ENCODE peak calls at places on chromosome 20, in four cellular contexts. One of them, this sample, is unnamed.

GRCh38 chr20:62707281-62707941 is 1.2 kb upstream of the NTSR1 start:
- DNase-seq in breast epithelium: no peak
- DNase-seq in stimulated activated CD8-positive, alpha-beta memory T cell treated with anti-CD3 and anti-CD28 coated beads, Interleukin-4, amount 100 ng/mL, for 1 hour: no peak
- DNase-seq in hypothalamus: no peak
- DNase-seq in this sample: no peak

GRCh38 chr20:5234978-5235377 is 81.8 kb downstream of the PROKR2 start:
- DNase-seq in breast epithelium: no peak
- DNase-seq in stimulated activated CD8-positive, alpha-beta memory T cell treated with anti-CD3 and anti-CD28 coated beads, Interleukin-4, amount 100 ng/mL, for 1 hour: no peak
- DNase-seq in hypothalamus: no peak
- DNase-seq in this sample: no peak

GRCh38 chr20:11159728-11160127 is 485.9 kb upstream of the JAG1 start:
- DNase-seq in breast epithelium: no peak
- DNase-seq in stimulated activated CD8-positive, alpha-beta memory T cell treated with anti-CD3 and anti-CD28 coated beads, Interleukin-4, amount 100 ng/mL, for 1 hour: no peak
- DNase-seq in hypothalamus: peak; percentile 8
- DNase-seq in this sample: peak; percentile 44

GRCh38 chr20:16061394-16061793 is 511.9 kb downstream of the KIF16B start:
- DNase-seq in breast epithelium: no peak
- DNase-seq in stimulated activated CD8-positive, alpha-beta memory T cell treated with anti-CD3 and anti-CD28 coated beads, Interleukin-4, amount 100 ng/mL, for 1 hour: no peak
- DNase-seq in hypothalamus: no peak
- DNase-seq in this sample: no peak

GRCh38 chr20:30599990-30600389 is 657.5 kb upstream of the DEFB115 start:
- DNase-seq in breast epithelium: no peak
- DNase-seq in stimulated activated CD8-positive, alpha-beta memory T cell treated with anti-CD3 and anti-CD28 coated beads, Interleukin-4, amount 100 ng/mL, for 1 hour: no peak
- DNase-seq in hypothalamus: no peak
- DNase-seq in this sample: no peak

GRCh38 chr20:23596856-23597255 is 8.9 kb downstream of the CST9 start:
- DNase-seq in breast epithelium: no peak
- DNase-seq in stimulated activated CD8-positive, alpha-beta memory T cell treated with anti-CD3 and anti-CD28 coated beads, Interleukin-4, amount 100 ng/mL, for 1 hour: no peak
- DNase-seq in hypothalamus: no peak
- DNase-seq in this sample: no peak

GRCh38 chr20:48686238-48687096 is 141.3 kb downstream of the PREX1 start:
- DNase-seq in breast epithelium: no peak
- DNase-seq in stimulated activated CD8-positive, alpha-beta memory T cell treated with anti-CD3 and anti-CD28 coated beads, Interleukin-4, amount 100 ng/mL, for 1 hour: no peak
- DNase-seq in hypothalamus: no peak
- DNase-seq in this sample: no peak

GRCh38 chr20:18007534-18008292 is 38.9 kb downstream of the MGME1 start:
- DNase-seq in breast epithelium: no peak
- DNase-seq in stimulated activated CD8-positive, alpha-beta memory T cell treated with anti-CD3 and anti-CD28 coated beads, Interleukin-4, amount 100 ng/mL, for 1 hour: no peak
- DNase-seq in hypothalamus: no peak
- DNase-seq in this sample: no peak

GRCh38 chr20:48831702-48832422 is 4.1 kb upstream of the PREX1 start:
- DNase-seq in breast epithelium: no peak
- DNase-seq in stimulated activated CD8-positive, alpha-beta memory T cell treated with anti-CD3 and anti-CD28 coated beads, Interleukin-4, amount 100 ng/mL, for 1 hour: no peak
- DNase-seq in hypothalamus: peak; percentile 44
- DNase-seq in this sample: no peak

GRCh38 chr20:24683676-24684075 is 214.2 kb downstream of the SYNDIG1 start:
- DNase-seq in breast epithelium: no peak
- DNase-seq in stimulated activated CD8-positive, alpha-beta memory T cell treated with anti-CD3 and anti-CD28 coated beads, Interleukin-4, amount 100 ng/mL, for 1 hour: no peak
- DNase-seq in hypothalamus: no peak
- DNase-seq in this sample: no peak

GRCh38 chr20:10609276-10609675 is 64.5 kb downstream of the JAG1 start:
- DNase-seq in breast epithelium: no peak
- DNase-seq in stimulated activated CD8-positive, alpha-beta memory T cell treated with anti-CD3 and anti-CD28 coated beads, Interleukin-4, amount 100 ng/mL, for 1 hour: no peak
- DNase-seq in hypothalamus: no peak
- DNase-seq in this sample: no peak

GRCh38 chr20:43015566-43015965 is 174.1 kb downstream of the PTPRT start:
- DNase-seq in breast epithelium: no peak
- DNase-seq in stimulated activated CD8-positive, alpha-beta memory T cell treated with anti-CD3 and anti-CD28 coated beads, Interleukin-4, amount 100 ng/mL, for 1 hour: no peak
- DNase-seq in hypothalamus: no peak
- DNase-seq in this sample: no peak

GRCh38 chr20:36717657-36718056 is 28.2 kb downstream of the NDRG3 start:
- DNase-seq in breast epithelium: no peak
- DNase-seq in stimulated activated CD8-positive, alpha-beta memory T cell treated with anti-CD3 and anti-CD28 coated beads, Interleukin-4, amount 100 ng/mL, for 1 hour: no peak
- DNase-seq in hypothalamus: no peak
- DNase-seq in this sample: no peak

GRCh38 chr20:40323411-40323810 is 365.6 kb downstream of the MAFB start:
- DNase-seq in breast epithelium: no peak
- DNase-seq in stimulated activated CD8-positive, alpha-beta memory T cell treated with anti-CD3 and anti-CD28 coated beads, Interleukin-4, amount 100 ng/mL, for 1 hour: no peak
- DNase-seq in hypothalamus: no peak
- DNase-seq in this sample: no peak

GRCh38 chr20:642398-643174 is 10.4 kb downstream of the SRXN1 start:
- DNase-seq in breast epithelium: no peak
- DNase-seq in stimulated activated CD8-positive, alpha-beta memory T cell treated with anti-CD3 and anti-CD28 coated beads, Interleukin-4, amount 100 ng/mL, for 1 hour: no peak
- DNase-seq in hypothalamus: no peak
- DNase-seq in this sample: no peak

GRCh38 chr20:33689973-33690372 is 3.8 kb upstream of the E2F1 start:
- DNase-seq in breast epithelium: no peak
- DNase-seq in stimulated activated CD8-positive, alpha-beta memory T cell treated with anti-CD3 and anti-CD28 coated beads, Interleukin-4, amount 100 ng/mL, for 1 hour: no peak
- DNase-seq in hypothalamus: no peak
- DNase-seq in this sample: peak; percentile 31

GRCh38 chr20:49052334-49052733 is 6.2 kb downstream of the CSE1L start:
- DNase-seq in breast epithelium: no peak
- DNase-seq in stimulated activated CD8-positive, alpha-beta memory T cell treated with anti-CD3 and anti-CD28 coated beads, Interleukin-4, amount 100 ng/mL, for 1 hour: no peak
- DNase-seq in hypothalamus: no peak
- DNase-seq in this sample: no peak

GRCh38 chr20:23643665-23644064 is 5.9 kb upstream of the CST3 start:
- DNase-seq in breast epithelium: no peak
- DNase-seq in stimulated activated CD8-positive, alpha-beta memory T cell treated with anti-CD3 and anti-CD28 coated beads, Interleukin-4, amount 100 ng/mL, for 1 hour: no peak
- DNase-seq in hypothalamus: no peak
- DNase-seq in this sample: no peak

GRCh38 chr20:1628621-1629020 is 8.8 kb upstream of the SIRPB1 start:
- DNase-seq in breast epithelium: no peak
- DNase-seq in stimulated activated CD8-positive, alpha-beta memory T cell treated with anti-CD3 and anti-CD28 coated beads, Interleukin-4, amount 100 ng/mL, for 1 hour: no peak
- DNase-seq in hypothalamus: no peak
- DNase-seq in this sample: no peak

GRCh38 chr20:45867811-45868176 is 10.4 kb downstream of the ZSWIM3 start:
- DNase-seq in breast epithelium: no peak
- DNase-seq in stimulated activated CD8-positive, alpha-beta memory T cell treated with anti-CD3 and anti-CD28 coated beads, Interleukin-4, amount 100 ng/mL, for 1 hour: no peak
- DNase-seq in hypothalamus: no peak
- DNase-seq in this sample: no peak

GRCh38 chr20:59810376-59811187 is 122.9 kb downstream of the SYCP2 start:
- DNase-seq in breast epithelium: no peak
- DNase-seq in stimulated activated CD8-positive, alpha-beta memory T cell treated with anti-CD3 and anti-CD28 coated beads, Interleukin-4, amount 100 ng/mL, for 1 hour: no peak
- DNase-seq in hypothalamus: no peak
- DNase-seq in this sample: no peak

GRCh38 chr20:15756001-15756400 is 817.2 kb downstream of the KIF16B start:
- DNase-seq in breast epithelium: no peak
- DNase-seq in stimulated activated CD8-positive, alpha-beta memory T cell treated with anti-CD3 and anti-CD28 coated beads, Interleukin-4, amount 100 ng/mL, for 1 hour: no peak
- DNase-seq in hypothalamus: no peak
- DNase-seq in this sample: no peak

GRCh38 chr20:61118429-61119224 is 133.4 kb upstream of the CDH4 start:
- DNase-seq in breast epithelium: no peak
- DNase-seq in stimulated activated CD8-positive, alpha-beta memory T cell treated with anti-CD3 and anti-CD28 coated beads, Interleukin-4, amount 100 ng/mL, for 1 hour: no peak
- DNase-seq in hypothalamus: no peak
- DNase-seq in this sample: no peak

GRCh38 chr20:59013959-59014608 is 5.1 kb upstream of the TUBB1 start:
- DNase-seq in breast epithelium: no peak
- DNase-seq in stimulated activated CD8-positive, alpha-beta memory T cell treated with anti-CD3 and anti-CD28 coated beads, Interleukin-4, amount 100 ng/mL, for 1 hour: no peak
- DNase-seq in hypothalamus: no peak
- DNase-seq in this sample: no peak

GRCh38 chr20:64111841-64112641 is 4.7 kb upstream of the NPBWR2 start:
- DNase-seq in breast epithelium: peak; percentile 47
- DNase-seq in stimulated activated CD8-positive, alpha-beta memory T cell treated with anti-CD3 and anti-CD28 coated beads, Interleukin-4, amount 100 ng/mL, for 1 hour: no peak
- DNase-seq in hypothalamus: no peak
- DNase-seq in this sample: no peak

GRCh38 chr20:21371193-21371592 is 26.1 kb downstream of the NKX2-4 start:
- DNase-seq in breast epithelium: no peak
- DNase-seq in stimulated activated CD8-positive, alpha-beta memory T cell treated with anti-CD3 and anti-CD28 coated beads, Interleukin-4, amount 100 ng/mL, for 1 hour: no peak
- DNase-seq in hypothalamus: no peak
- DNase-seq in this sample: no peak

GRCh38 chr20:63166423-63167020 is 49.4 kb downstream of the YTHDF1 start:
- DNase-seq in breast epithelium: no peak
- DNase-seq in stimulated activated CD8-positive, alpha-beta memory T cell treated with anti-CD3 and anti-CD28 coated beads, Interleukin-4, amount 100 ng/mL, for 1 hour: no peak
- DNase-seq in hypothalamus: no peak
- DNase-seq in this sample: no peak

GRCh38 chr20:37902504-37903313 is at the start of gene VSTM2L:
- DNase-seq in breast epithelium: no peak
- DNase-seq in stimulated activated CD8-positive, alpha-beta memory T cell treated with anti-CD3 and anti-CD28 coated beads, Interleukin-4, amount 100 ng/mL, for 1 hour: no peak
- DNase-seq in hypothalamus: no peak
- DNase-seq in this sample: no peak

GRCh38 chr20:62032606-62033368 is 32.9 kb downstream of the TAF4 start:
- DNase-seq in breast epithelium: no peak
- DNase-seq in stimulated activated CD8-positive, alpha-beta memory T cell treated with anti-CD3 and anti-CD28 coated beads, Interleukin-4, amount 100 ng/mL, for 1 hour: no peak
- DNase-seq in hypothalamus: no peak
- DNase-seq in this sample: no peak

GRCh38 chr20:62735331-62735821 is 26.7 kb downstream of the NTSR1 start:
- DNase-seq in breast epithelium: peak; percentile 41
- DNase-seq in stimulated activated CD8-positive, alpha-beta memory T cell treated with anti-CD3 and anti-CD28 coated beads, Interleukin-4, amount 100 ng/mL, for 1 hour: no peak
- DNase-seq in hypothalamus: no peak
- DNase-seq in this sample: no peak

GRCh38 chr20:49986049-49986448 is 3.3 kb downstream of the SNAI1 start:
- DNase-seq in breast epithelium: no peak
- DNase-seq in stimulated activated CD8-positive, alpha-beta memory T cell treated with anti-CD3 and anti-CD28 coated beads, Interleukin-4, amount 100 ng/mL, for 1 hour: no peak
- DNase-seq in hypothalamus: no peak
- DNase-seq in this sample: no peak

GRCh38 chr20:51354769-51355319 is 187.7 kb downstream of the NFATC2 start:
- DNase-seq in breast epithelium: no peak
- DNase-seq in stimulated activated CD8-positive, alpha-beta memory T cell treated with anti-CD3 and anti-CD28 coated beads, Interleukin-4, amount 100 ng/mL, for 1 hour: no peak
- DNase-seq in hypothalamus: no peak
- DNase-seq in this sample: no peak

This sample was measured in non-pigmented ciliary epithelial cell.